ENCODE peak calls at places on chromosomes 1 and 21, in five cellular contexts. N is neuronal stem cell, Q is mesenchymal stem cell, C is H1, A is trophoblast cell. V is an unnamed sample.

GRCh38 chr1:193827516-193827915 is 641.1 kb upstream of the B3GALT2 start:
- DNase-seq in Q (no peak), A (no peak), C (no peak), N (no peak), V (no peak)

GRCh38 chr1:36133484-36133883 is 8.5 kb upstream of the COL8A2 start:
- DNase-seq in N (no peak), A (peak), C (no peak), Q (peak), V (no peak)

GRCh38 chr1:203888807-203889251 is 27.4 kb downstream of the SNRPE start:
- DNase-seq in Q (peak), A (peak), C (no peak), N (no peak), V (no peak)

GRCh38 chr21:44713130-44713529 is 1.8 kb upstream of the TSPEAR start:
- DNase-seq in C (no peak), Q (no peak), N (no peak), A (no peak), V (no peak)

GRCh38 chr1:32753532-32754281 is 51.1 kb upstream of the SYNC start:
- DNase-seq in A (peak), Q (peak), N (peak), C (peak), V (peak)

GRCh38 chr1:72557446-72558049 is 275.2 kb upstream of the NEGR1 start:
- DNase-seq in A (no peak), N (peak), Q (peak), C (no peak), V (peak)

GRCh38 chr1:57963545-57963944 is 539.7 kb upstream of the DAB1 start:
- DNase-seq in C (no peak), Q (no peak), N (no peak), A (no peak), V (no peak)

GRCh38 chr1:67611841-67612240 is 73.2 kb upstream of the GADD45A start:
- DNase-seq in N (no peak), A (no peak), C (no peak), Q (no peak), V (no peak)

GRCh38 chr1:110196917-110197782 is 13.0 kb upstream of the KCNC4 start:
- DNase-seq in N (no peak), Q (peak), A (peak), C (no peak), V (peak)

GRCh38 chr1:18116777-18117176 is 9.2 kb downstream of the IGSF21 start:
- DNase-seq in Q (no peak), C (no peak), N (no peak), A (no peak), V (no peak)

GRCh38 chr21:17775431-17776126 is 43.6 kb downstream of the C21orf91 start:
- DNase-seq in C (no peak), A (no peak), N (no peak), Q (no peak), V (no peak)

GRCh38 chr21:45381036-45381787 is 23.8 kb upstream of the COL18A1 start:
- DNase-seq in N (no peak), Q (no peak), A (no peak), C (no peak), V (no peak)

GRCh38 chr1:66980745-66981367 is 56.1 kb downstream of the MIER1 start:
- DNase-seq in A (peak), N (no peak), Q (peak), C (no peak), V (no peak)

GRCh38 chr1:183806086-183806485 is 1.2 kb downstream of the RGL1 start:
- DNase-seq in C (no peak), A (no peak), Q (peak), N (no peak), V (no peak)

GRCh38 chr1:96749618-96750017 is 28.0 kb downstream of the PTBP2 start:
- DNase-seq in N (no peak), C (no peak), A (no peak), Q (no peak), V (no peak)

GRCh38 chr1:6006882-6007281 is 14.7 kb upstream of the NPHP4 start:
- DNase-seq in N (no peak), C (no peak), Q (no peak), A (no peak), V (no peak)

GRCh38 chr1:201754353-201754752 is 74.6 kb upstream of the IPO9 start:
- DNase-seq in Q (no peak), C (no peak), A (peak), N (no peak), V (no peak)

GRCh38 chr1:5982868-5983267 is 9.4 kb downstream of the NPHP4 start:
- DNase-seq in N (no peak), C (no peak), A (no peak), Q (peak), V (no peak)

GRCh38 chr1:183346276-183346732 is 71.9 kb downstream of the NMNAT2 start:
- DNase-seq in C (no peak), A (no peak), N (no peak), Q (no peak), V (no peak)

GRCh38 chr1:216314369-216315095 is 108.7 kb downstream of the USH2A start:
- DNase-seq in N (no peak), C (no peak), Q (no peak), A (no peak), V (no peak)

GRCh38 chr1:166489670-166490436 is 323.1 kb upstream of the FAM78B start:
- DNase-seq in A (peak), N (no peak), Q (peak), C (no peak), V (no peak)

GRCh38 chr1:203104096-203104495 is 18.3 kb upstream of the MYOG start:
- DNase-seq in A (no peak), N (no peak), Q (no peak), C (no peak), V (no peak)

GRCh38 chr21:38699048-38699447 is 106.7 kb upstream of the ETS2 start:
- DNase-seq in A (peak), N (no peak), Q (no peak), C (no peak), V (peak)

GRCh38 chr1:89068291-89068690 is 3.3 kb upstream of the GBP1 start:
- DNase-seq in C (no peak), A (no peak), Q (peak), N (no peak), V (no peak)

GRCh38 chr1:24959623-24959975 is 29.5 kb upstream of the RUNX3 start:
- DNase-seq in A (peak), Q (no peak), C (no peak), N (no peak), V (no peak)

GRCh38 chr1:220579317-220579716 is 51.4 kb downstream of the MARK1 start:
- DNase-seq in A (no peak), C (no peak), N (no peak), Q (no peak), V (no peak)

GRCh38 chr1:195754874-195755273 is 853.4 kb downstream of the KCNT2 start:
- DNase-seq in N (no peak), A (peak), Q (peak), C (no peak), V (no peak)

GRCh38 chr1:107140703-107141490 is at the start of gene NTNG1:
- DNase-seq in A (peak), C (no peak), Q (no peak), N (peak), V (peak)

GRCh38 chr1:26582053-26582835 is 52.7 kb downstream of the RPS6KA1 start:
- DNase-seq in N (no peak), Q (no peak), A (no peak), C (no peak), V (no peak)

GRCh38 chr1:159927211-159927886 is 2.0 kb upstream of the TAGLN2 start:
- DNase-seq in Q (no peak), A (no peak), C (no peak), N (no peak), V (no peak)

GRCh38 chr1:221778125-221778524 is 36.2 kb upstream of the DUSP10 start:
- DNase-seq in C (no peak), Q (no peak), A (no peak), N (no peak), V (no peak)

GRCh38 chr1:226064168-226064815 is 1.8 kb downstream of the H3-3A start:
- DNase-seq in Q (peak), A (peak), N (no peak), C (no peak), V (no peak)

GRCh38 chr1:112457241-112457640 is 51.5 kb upstream of the WNT2B start:
- DNase-seq in A (peak), Q (no peak), N (no peak), C (no peak), V (no peak)

GRCh38 chr1:187110351-187110750 is 281.6 kb downstream of the PLA2G4A start:
- DNase-seq in C (no peak), A (no peak), Q (no peak), N (no peak), V (no peak)
- H2BK12ac ChIP-seq in C (no peak), A (no peak), Q (no peak), N (no peak), V (no peak)

GRCh38 chr1:54570161-54570560 is 22.1 kb downstream of the ACOT11 start:
- DNase-seq in Q (no peak), C (no peak), A (no peak), N (no peak), V (no peak)

GRCh38 chr1:54569339-54569738 is 21.3 kb downstream of the ACOT11 start:
- DNase-seq in Q (peak), A (no peak), N (no peak), C (no peak), V (no peak)

GRCh38 chr1:54571803-54572202 is 23.8 kb downstream of the ACOT11 start:
- DNase-seq in C (no peak), A (no peak), N (no peak), Q (no peak), V (peak)

GRCh38 chr1:54572236-54572850 is 24.3 kb downstream of the ACOT11 start:
- DNase-seq in A (no peak), N (no peak), Q (no peak), C (no peak), V (no peak)

DNA sequence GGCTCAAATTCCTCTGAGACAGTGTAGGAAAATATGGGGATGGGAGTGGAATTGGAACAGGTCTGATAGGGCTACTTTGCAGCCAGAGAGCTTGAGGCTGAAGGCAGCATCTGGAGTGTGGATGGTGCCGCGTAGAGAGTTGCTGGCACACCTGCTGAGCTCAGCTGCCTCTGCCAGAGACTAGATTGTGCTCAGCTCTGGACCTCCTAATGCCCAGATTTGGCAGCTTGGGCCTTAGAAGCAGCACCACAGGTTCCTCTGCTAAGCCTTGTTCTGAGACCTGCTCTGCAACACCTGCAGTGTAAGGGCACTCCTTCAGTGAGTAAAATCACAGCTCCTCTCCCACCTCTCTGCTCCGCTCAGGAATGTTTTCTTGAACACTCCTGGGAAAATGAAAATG is 23.3 kb downstream of the ACOT11 start:
- DNase-seq in N (no peak), Q (no peak), A (no peak), C (no peak), V (no peak)
- H2BK12ac ChIP-seq in N (no peak), Q (no peak), A (no peak), C (peak), V (no peak)

GRCh38 chr1:228459091-228459993 is 27.8 kb upstream of the RNF187 start:
- DNase-seq in N (peak), A (peak), C (no peak), Q (peak), V (peak)
- H2BK12ac ChIP-seq in N (no peak), A (no peak), C (no peak), Q (no peak), V (no peak)

DNA sequence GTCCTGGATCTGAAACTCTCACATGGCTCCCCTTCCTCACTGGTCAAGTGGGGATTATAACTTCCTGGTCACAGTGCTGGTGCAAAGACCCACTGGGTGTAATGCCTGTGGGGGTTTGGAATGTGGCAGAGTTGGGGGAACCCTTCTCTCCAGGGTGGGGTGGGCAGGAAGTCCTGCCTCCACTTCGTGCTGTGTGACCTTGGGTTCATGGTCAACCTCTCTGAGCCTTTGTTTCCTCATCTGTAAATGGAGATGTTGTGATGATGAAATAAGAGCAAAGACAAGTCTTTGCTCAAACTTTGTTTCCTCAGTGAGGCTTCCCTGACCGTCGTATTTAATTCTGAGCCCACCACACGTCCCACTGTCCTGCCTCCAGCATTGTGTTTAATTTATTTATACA is 564.7 kb downstream of the PTPRU start:
- DNase-seq in C (no peak), Q (no peak), A (no peak), N (no peak), V (no peak)
- H2BK12ac ChIP-seq in C (no peak), Q (no peak), A (no peak), N (no peak), V (no peak)

V was measured in H9.